ENCODE peak calls at places on chromosomes 6 and 20, in eight cellular contexts. S, G, H, L, E, Q, M and Z are unnamed samples.

GRCh38 chr20:35264755-35265154 is 13.2 kb downstream of the MMP24OS start:
- DNase-seq in S (no peak), G (no peak), H (peak; percentile 58), L (peak; percentile 55), E (no peak), Q (no peak), M (no peak), Z (peak; percentile 87)

GRCh38 chr6:40719671-40720374 is 132.7 kb upstream of the LRFN2 start:
- DNase-seq in S (no peak), G (no peak), H (peak; percentile 13), L (no peak), E (no peak), Q (no peak), M (no peak), Z (peak; percentile 76)

GRCh38 chr6:16494781-16495180 is 256.4 kb downstream of the GMPR start:
- DNase-seq in S (no peak), G (no peak), H (no peak), L (peak; percentile 51), E (no peak), Q (no peak), M (peak; percentile 30), Z (peak; percentile 66)

GRCh38 chr6:39801456-39802251 is 9.5 kb downstream of the DAAM2 start:
- DNase-seq in S (no peak), G (no peak), H (no peak), L (no peak), E (no peak), Q (no peak), M (no peak), Z (no peak)

GRCh38 chr6:37375376-37375775 is 21.6 kb downstream of the RNF8 start:
- DNase-seq in S (no peak), G (no peak), H (no peak), L (peak; percentile 60), E (no peak), Q (no peak), M (no peak), Z (no peak)

GRCh38 chr20:12916699-12917098 is 92.1 kb upstream of the SPTLC3 start:
- DNase-seq in S (no peak), G (no peak), H (no peak), L (peak; percentile 32), E (no peak), Q (no peak), M (no peak), Z (peak; percentile 63)

GRCh38 chr6:11309947-11310665 is 77.6 kb upstream of the NEDD9 start:
- DNase-seq in S (no peak), G (no peak), H (peak; percentile 34), L (no peak), E (no peak), Q (no peak), M (no peak), Z (peak; percentile 77)

GRCh38 chr6:79762370-79762769 is 131.2 kb downstream of the SH3BGRL2 start:
- DNase-seq in S (no peak), G (no peak), H (no peak), L (peak; percentile 22), E (no peak), Q (no peak), M (no peak), Z (no peak)

GRCh38 chr6:107323133-107323785 is 136.1 kb downstream of the PDSS2 start:
- DNase-seq in S (no peak), G (no peak), H (no peak), L (no peak), E (no peak), Q (no peak), M (no peak), Z (no peak)

GRCh38 chr20:43832096-43832816 is 82.4 kb upstream of the TOX2 start:
- DNase-seq in S (no peak), G (no peak), H (no peak), L (no peak), E (no peak), Q (no peak), M (no peak), Z (no peak)

GRCh38 chr20:62239278-62239879 is 1.1 kb downstream of the OSBPL2 start:
- DNase-seq in S (no peak), G (peak; percentile 26), H (no peak), L (no peak), E (no peak), Q (no peak), M (peak; percentile 25), Z (peak; percentile 56)

GRCh38 chr6:138088307-138088744 is 18.9 kb downstream of the PERP start:
- DNase-seq in S (no peak), G (peak; percentile 56), H (no peak), L (peak; percentile 94), E (no peak), Q (no peak), M (peak; percentile 28), Z (no peak)

GRCh38 chr6:168097621-168098430 is 18.8 kb upstream of the FRMD1 start:
- DNase-seq in S (no peak), G (no peak), H (no peak), L (no peak), E (no peak), Q (no peak), M (no peak), Z (no peak)

GRCh38 chr20:44695295-44696230 is 19.6 kb upstream of the CCN5 start:
- DNase-seq in S (no peak), G (no peak), H (no peak), L (no peak), E (no peak), Q (no peak), M (no peak), Z (peak; percentile 38)

GRCh38 chr20:34709044-34709835 is 5.1 kb downstream of the TP53INP2 start:
- DNase-seq in S (peak; percentile 87), G (peak; percentile 88), H (peak; percentile 85), L (peak; percentile 70), E (peak; percentile 40), Q (peak; percentile 83), M (peak; percentile 89), Z (peak; percentile 95)

GRCh38 chr20:4867036-4867435 is 134.3 kb downstream of the SLC23A2 start:
- DNase-seq in S (no peak), G (peak; percentile 7), H (no peak), L (no peak), E (no peak), Q (no peak), M (no peak), Z (no peak)

GRCh38 chr6:37696220-37696840 is 1.4 kb downstream of the MDGA1 start:
- DNase-seq in S (peak; percentile 37), G (peak; percentile 42), H (peak; percentile 45), L (peak; percentile 49), E (no peak), Q (no peak), M (no peak), Z (peak; percentile 76)

GRCh38 chr6:26251354-26252081 is 113.5 kb upstream of the BTN3A2 start:
- DNase-seq in S (peak; percentile 49), G (peak; percentile 48), H (peak; percentile 79), L (peak; percentile 91), E (no peak), Q (no peak), M (peak; percentile 82), Z (peak; percentile 94)

GRCh38 chr6:30207619-30208295 is 5.4 kb downstream of the TRIM26 start:
- DNase-seq in S (no peak), G (no peak), H (no peak), L (peak; percentile 16), E (no peak), Q (no peak), M (peak; percentile 48), Z (no peak)

GRCh38 chr20:32820698-32821378 is 1.1 kb downstream of the MAPRE1 start:
- DNase-seq in S (no peak), G (no peak), H (no peak), L (no peak), E (no peak), Q (no peak), M (peak; percentile 11), Z (no peak)

GRCh38 chr20:32823737-32824588 is 4.2 kb downstream of the MAPRE1 start:
- DNase-seq in S (no peak), G (no peak), H (no peak), L (no peak), E (no peak), Q (no peak), M (no peak), Z (no peak)

GRCh38 chr20:32820000-32820697 is 395 bp downstream of the MAPRE1 start:
- DNase-seq in S (peak; percentile 87), G (no peak), H (peak; percentile 70), L (peak; percentile 45), E (peak; percentile 31), Q (peak; percentile 74), M (no peak), Z (peak; percentile 95)

GRCh38 chr20:32822189-32822588 is 2.4 kb downstream of the MAPRE1 start:
- DNase-seq in S (no peak), G (no peak), H (no peak), L (no peak), E (no peak), Q (no peak), M (no peak), Z (no peak)

GRCh38 chr20:32823078-32823477 is 3.3 kb downstream of the MAPRE1 start:
- DNase-seq in S (no peak), G (peak; percentile 31), H (no peak), L (peak; percentile 73), E (no peak), Q (no peak), M (no peak), Z (no peak)
- TF ChIP-seq CTCF in S (no peak), G (no peak), H (no peak), L (peak; percentile 35), E (no peak), Q (no peak), M (no peak), Z (peak; percentile 65)

GRCh38 chr6:15444881-15445280 is 199.0 kb downstream of the JARID2 start:
- DNase-seq in S (no peak), G (no peak), H (no peak), L (no peak), E (no peak), Q (no peak), M (no peak), Z (peak; percentile 41)
- TF ChIP-seq CTCF in S (no peak), G (no peak), H (no peak), L (no peak), E (no peak), Q (no peak), M (no peak), Z (peak; percentile 67)

GRCh38 chr6:50353603-50354002 is 303.9 kb upstream of the DEFB112 start:
- DNase-seq in S (no peak), G (no peak), H (peak; percentile 23), L (peak; percentile 1), E (no peak), Q (no peak), M (no peak), Z (peak; percentile 73)
- TF ChIP-seq CTCF in S (no peak), G (no peak), H (no peak), L (no peak), E (no peak), Q (no peak), M (no peak), Z (peak; percentile 64)

DNA sequence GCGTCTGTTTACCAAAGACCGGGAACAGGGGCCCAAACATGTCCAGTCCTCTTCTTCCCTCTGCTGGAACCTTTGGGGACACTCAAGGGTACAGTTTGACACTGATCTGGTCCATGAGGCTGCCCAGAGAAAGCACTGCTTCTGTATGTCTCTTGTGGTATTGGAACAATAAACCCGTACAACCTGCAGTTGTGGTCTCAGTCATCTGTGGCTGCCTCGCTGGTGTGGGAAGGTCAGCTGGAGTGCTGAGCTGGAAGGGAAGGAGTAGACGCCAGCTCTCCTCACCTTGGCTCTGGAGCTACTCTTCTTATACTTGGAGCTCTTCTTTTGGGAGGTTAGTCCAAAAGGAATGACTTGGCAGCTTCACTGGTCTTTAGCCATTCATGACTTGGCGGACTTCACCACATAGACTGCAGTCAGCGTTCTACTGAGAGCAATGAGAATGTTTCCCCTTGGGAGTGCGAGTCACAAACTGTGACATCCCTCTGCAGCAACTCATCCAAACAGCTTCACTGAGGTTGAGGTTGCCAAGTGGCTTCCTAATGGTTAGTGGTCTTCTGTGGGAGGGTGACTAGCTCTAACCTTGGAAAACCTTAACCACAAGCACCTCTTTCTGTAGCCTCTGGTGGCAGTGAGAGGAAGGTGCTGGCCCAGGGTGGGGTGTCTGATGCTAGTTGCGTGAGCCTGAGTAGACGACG is 81.2 kb downstream of the ASXL1 start:
- DNase-seq in S (no peak), G (no peak), H (no peak), L (no peak), E (no peak), Q (no peak), M (peak; percentile 5), Z (peak; percentile 49)
- TF ChIP-seq CTCF in S (no peak), G (no peak), H (no peak), L (no peak), E (no peak), Q (no peak), M (no peak), Z (peak; percentile 44)